ENCODE peak calls at places on chromosomes 7 and 10, in five cellular contexts. W is activated CD4-positive, alpha-beta memory T cell treated with anti-CD3 and anti-CD28 coated beads for 36 hours; F is GM13977; Z is ureter; A is hypothalamus. J is an unnamed sample.
A peak's percentile ranks its signal among the peaks of the same experiment; 100 is the strongest.

GRCh38 chr7:28157826-28158416 is 22.7 kb downstream of the JAZF1 start:
- DNase-seq in W (no peak), A (no peak), Z (no peak), F (no peak), J (no peak)

GRCh38 chr7:33421384-33421783 is 292.0 kb downstream of the BBS9 start:
- DNase-seq in F (no peak), Z (no peak), A (no peak), W (no peak), J (no peak)

GRCh38 chr7:75977741-75978140 is 16.7 kb downstream of the TMEM120A start:
- DNase-seq in F (no peak), Z (no peak), A (no peak), W (no peak), J (no peak)

GRCh38 chr10:77290528-77291155 is 347.0 kb downstream of the KCNMA1 start:
- DNase-seq in W (no peak), F (no peak), A (no peak), Z (no peak), J (peak; percentile 93)

GRCh38 chr7:134905375-134905774 is 80.9 kb upstream of the AGBL3 start:
- DNase-seq in F (no peak), A (no peak), W (no peak), Z (peak; percentile 56), J (peak; percentile 82)

GRCh38 chr7:85320699-85321476 is 134.0 kb upstream of the SEMA3D start:
- DNase-seq in W (no peak), Z (no peak), A (no peak), F (no peak), J (no peak)

GRCh38 chr7:7276151-7276550 is 93.8 kb downstream of the C1GALT1 start:
- DNase-seq in F (no peak), Z (no peak), W (no peak), A (no peak), J (no peak)

GRCh38 chr7:69864283-69864682 is 266.0 kb downstream of the AUTS2 start:
- DNase-seq in F (no peak), A (no peak), Z (no peak), W (no peak), J (no peak)

GRCh38 chr7:144525956-144526355 is 122.5 kb upstream of the NOBOX start:
- DNase-seq in A (no peak), Z (no peak), W (no peak), F (no peak), J (no peak)

GRCh38 chr7:894164-894867 is 18.0 kb downstream of the GET4 start:
- DNase-seq in W (no peak), Z (no peak), F (no peak), A (no peak), J (no peak)

GRCh38 chr10:51700228-51700835 is 937 bp upstream of the CSTF2T start:
- DNase-seq in F (no peak), A (no peak), Z (no peak), W (peak; percentile 44), J (peak; percentile 62)

GRCh38 chr7:91533996-91534395 is 269.8 kb downstream of the FZD1 start:
- DNase-seq in W (no peak), A (no peak), Z (no peak), F (no peak), J (no peak)

J was measured in mammary epithelial cell.